ENCODE peak calls at places on chromosomes 5 and 9, in ten cellular contexts. Y is T follicular helper cell; N is lung microvascular endothelial cell; S is activated CD4-positive, alpha-beta T cell treated with anti-CD3 and anti-CD28 coated beads, Interleukin-2, amount 50 U/mL, for 4 hours; X is RWPE1; C is ACHN; R is DMS153; P is left cardiac atrium; L is GM13977; U is GM04504. F is an unnamed sample.

GRCh38 chr9:131423171-131423581 is 29.3 kb downstream of the PRRC2B start:
- DNase-seq in N (peak), Y (no peak), P (peak), S (no peak), X (peak), R (peak), L (no peak), U (peak), C (peak), F (peak)

GRCh38 chr5:55064523-55064922 is 37.9 kb upstream of the GZMA start:
- DNase-seq in L (no peak), S (no peak), Y (no peak), U (no peak), N (no peak), P (no peak), R (no peak), X (no peak), C (no peak), F (no peak)

GRCh38 chr9:19102181-19102630 is 498 bp downstream of the HAUS6 start:
- DNase-seq in Y (no peak), L (peak), N (peak), C (peak), R (no peak), X (peak), S (no peak), U (no peak), P (peak), F (no peak)

GRCh38 chr5:168549554-168549953 is 20.4 kb downstream of the FBLL1 start:
- DNase-seq in R (no peak), C (no peak), U (no peak), P (no peak), L (no peak), S (no peak), X (no peak), N (no peak), Y (no peak), F (no peak)

GRCh38 chr9:93673844-93674334 is 97.5 kb downstream of the PHF2 start:
- DNase-seq in X (no peak), S (no peak), R (no peak), Y (no peak), L (no peak), U (no peak), N (no peak), C (no peak), P (peak), F (no peak)

GRCh38 chr5:117973785-117974184 is 1014.6 kb downstream of the DTWD2 start:
- DNase-seq in P (no peak), L (no peak), C (no peak), S (no peak), U (no peak), R (no peak), Y (no peak), X (no peak), N (no peak), F (no peak)

GRCh38 chr5:142784405-142784955 is 14.3 kb downstream of the ARHGAP26 start:
- DNase-seq in U (no peak), N (no peak), P (no peak), R (no peak), X (no peak), S (no peak), C (no peak), Y (no peak), L (no peak), F (no peak)

GRCh38 chr9:97803167-97804058 is 49.6 kb upstream of the FOXE1 start:
- DNase-seq in L (peak), U (peak), P (peak), S (peak), N (peak), C (peak), R (peak), Y (peak), X (peak), F (peak)

GRCh38 chr5:121503111-121503840 is 348.4 kb upstream of the FTMT start:
- DNase-seq in U (no peak), C (peak), X (no peak), Y (no peak), P (peak), S (no peak), N (no peak), L (no peak), R (no peak), F (no peak)

GRCh38 chr9:82538634-82539033 is 524.3 kb downstream of the RASEF start:
- DNase-seq in N (no peak), L (no peak), P (no peak), X (no peak), C (no peak), U (no peak), Y (no peak), R (no peak), S (no peak), F (no peak)

GRCh38 chr9:95167998-95168397 is 149.5 kb downstream of the FANCC start:
- DNase-seq in Y (peak), P (peak), S (peak), R (peak), C (peak), L (peak), N (peak), X (peak), U (peak), F (peak)

GRCh38 chr5:150637245-150638052 is 3.0 kb upstream of the SYNPO start:
- DNase-seq in U (peak), P (no peak), L (no peak), N (peak), Y (no peak), R (no peak), C (peak), X (peak), S (no peak), F (no peak)

GRCh38 chr5:40605295-40605958 is 74.3 kb upstream of the PTGER4 start:
- DNase-seq in X (no peak), U (no peak), S (no peak), Y (no peak), P (no peak), C (no peak), N (peak), L (no peak), R (no peak), F (no peak)

GRCh38 chr9:112631313-112631712 is 86.6 kb downstream of the INIP start:
- DNase-seq in P (no peak), R (no peak), Y (no peak), C (no peak), S (no peak), X (no peak), L (no peak), U (no peak), N (no peak), F (no peak)

GRCh38 chr9:89953824-89954223 is 349.0 kb downstream of the GADD45G start:
- DNase-seq in N (no peak), S (no peak), C (no peak), Y (no peak), U (no peak), L (no peak), R (no peak), P (no peak), X (no peak), F (no peak)

GRCh38 chr5:96978812-96979449 is 43.1 kb downstream of the LNPEP start:
- DNase-seq in X (no peak), Y (no peak), P (no peak), U (no peak), R (no peak), S (no peak), N (no peak), C (no peak), L (no peak), F (no peak)

GRCh38 chr9:126702501-126703329 is 89.0 kb downstream of the LMX1B start:
- DNase-seq in S (no peak), C (no peak), R (no peak), Y (no peak), N (no peak), P (peak), X (peak), L (no peak), U (no peak), F (no peak)

GRCh38 chr5:169717298-169717697 is 80.2 kb downstream of the DOCK2 start:
- DNase-seq in L (no peak), N (peak), Y (no peak), U (no peak), P (no peak), S (no peak), R (no peak), X (peak), C (no peak), F (no peak)

GRCh38 chr9:131545003-131545785 is at the start of gene PRRT1B:
- DNase-seq in X (no peak), Y (no peak), U (no peak), R (peak), N (no peak), S (no peak), P (no peak), C (peak), L (no peak), F (no peak)